ENCODE peak calls at places on chromosomes 13 and 19, in eight cellular contexts. D is astrocyte of the cerebellum; V is neuronal stem cell; N is choroid plexus epithelial cell; K is CD8-positive, alpha-beta memory T cell; F is AG10803; W is mammary epithelial cell; E is spleen. O is an unnamed sample.

GRCh38 chr19:13764821-13765394 is 586 bp downstream of the MRI1 start:
- DNase-seq in D (no peak), E (peak), W (no peak), V (no peak), K (peak), F (no peak), N (peak), O (no peak)

GRCh38 chr19:24055548-24055947 is 31.4 kb upstream of the ZNF254 start:
- DNase-seq in E (no peak), V (no peak), F (no peak), D (no peak), N (no peak), K (no peak), W (no peak), O (no peak)

GRCh38 chr19:57068921-57069697 is 50.7 kb upstream of the USP29 start:
- DNase-seq in F (no peak), D (no peak), V (peak), E (no peak), W (no peak), N (no peak), K (no peak), O (no peak)

GRCh38 chr19:16726916-16727315 is 7.3 kb downstream of the NWD1 start:
- DNase-seq in W (no peak), V (no peak), K (no peak), E (no peak), N (no peak), F (no peak), D (no peak), O (no peak)

GRCh38 chr13:83048419-83048818 is 833.9 kb downstream of the SLITRK1 start:
- DNase-seq in V (no peak), K (no peak), F (peak), N (peak), E (no peak), W (no peak), D (peak), O (no peak)

GRCh38 chr13:21986602-21987001 is 315.7 kb downstream of the FGF9 start:
- DNase-seq in W (no peak), E (no peak), D (no peak), K (no peak), N (no peak), F (peak), V (no peak), O (no peak)

GRCh38 chr13:98405107-98405571 is 171.8 kb downstream of the STK24 start:
- DNase-seq in D (no peak), F (peak), V (peak), W (no peak), E (no peak), N (peak), K (no peak), O (peak)

GRCh38 chr19:49205114-49205513 is 47.5 kb downstream of the TRPM4 start:
- DNase-seq in N (no peak), V (no peak), F (no peak), K (no peak), E (no peak), W (no peak), D (no peak), O (no peak)

GRCh38 chr13:50636007-50636704 is 207.3 kb downstream of the DLEU7 start:
- DNase-seq in E (no peak), D (no peak), F (no peak), W (no peak), V (peak), N (peak), K (no peak), O (peak)

GRCh38 chr19:17418710-17419109 is 1.1 kb upstream of the MVB12A start:
- DNase-seq in F (no peak), N (no peak), W (no peak), K (no peak), D (no peak), V (no peak), E (no peak), O (no peak)

GRCh38 chr13:97432232-97432916 is 1.6 kb upstream of the RAP2A start:
- DNase-seq in N (no peak), V (no peak), D (no peak), W (no peak), F (no peak), E (no peak), K (no peak), O (no peak)

GRCh38 chr19:778910-779653 is 18.2 kb upstream of the PTBP1 start:
- DNase-seq in N (peak), F (peak), W (peak), E (no peak), V (no peak), K (no peak), D (peak), O (no peak)

GRCh38 chr19:781800-782194 is 15.5 kb upstream of the PTBP1 start:
- DNase-seq in W (no peak), N (no peak), F (no peak), V (no peak), E (no peak), K (no peak), D (no peak), O (no peak)

GRCh38 chr19:784541-784940 is 12.7 kb upstream of the PTBP1 start:
- DNase-seq in K (no peak), E (no peak), N (no peak), F (no peak), D (no peak), W (no peak), V (no peak), O (no peak)

GRCh38 chr19:782195-783043 is 14.8 kb upstream of the PTBP1 start:
- DNase-seq in W (no peak), V (peak), K (no peak), D (no peak), F (peak), E (no peak), N (peak), O (no peak)

DNA sequence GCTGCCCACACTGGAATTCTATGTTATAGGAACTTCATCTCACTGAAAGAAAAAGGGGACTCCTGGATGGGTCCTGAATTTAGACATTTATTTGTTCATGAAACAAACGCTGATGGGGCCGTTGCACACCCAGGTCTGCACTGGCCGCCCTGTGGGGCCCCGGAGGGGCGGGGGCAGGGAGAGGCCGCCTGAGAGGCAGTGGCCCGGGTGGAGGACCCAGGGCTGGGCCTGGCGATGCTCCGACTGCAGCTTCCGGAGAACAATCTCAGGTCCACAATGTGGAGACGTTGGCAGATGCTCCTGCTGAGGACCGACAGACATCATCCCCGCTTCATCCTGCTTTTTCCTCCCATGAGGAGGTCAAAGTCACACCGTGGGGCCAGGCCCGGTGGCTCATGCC is 16.3 kb upstream of the PTBP1 start:
- DNase-seq in D (no peak), E (no peak), F (no peak), N (no peak), K (no peak), W (no peak), V (no peak), O (no peak)
- H3K4me3 ChIP-seq in D (no peak), E (no peak), F (no peak), N (no peak), K (no peak), W (no peak), V (no peak), O (no peak)

DNA sequence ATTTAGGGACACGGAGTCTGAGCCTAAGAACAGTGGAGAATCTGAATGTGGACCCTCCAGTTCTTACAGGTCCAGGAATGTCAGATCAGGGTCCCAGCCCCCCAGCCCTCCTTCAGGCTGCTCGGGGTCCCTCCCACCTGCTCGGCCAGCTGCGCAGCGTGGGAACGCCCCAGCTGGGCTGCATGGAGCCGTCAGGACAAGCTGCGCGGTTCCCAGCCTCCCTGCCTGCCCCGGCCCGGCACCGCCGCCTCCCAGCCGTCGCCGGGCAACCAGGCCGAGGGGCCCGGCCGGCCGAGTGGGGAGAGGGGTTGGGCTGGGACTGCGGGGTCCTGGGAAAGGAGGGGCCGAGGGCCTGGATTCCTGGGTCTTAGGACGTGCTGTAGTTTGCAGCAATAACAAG is 710 bp upstream of the KIRREL2 start:
- DNase-seq in W (no peak), N (no peak), E (no peak), K (no peak), F (no peak), V (peak), D (no peak), O (no peak)
- H3K4me3 ChIP-seq in W (no peak), N (no peak), E (no peak), K (peak), F (no peak), V (peak), D (no peak), O (peak)

GRCh38 chr19:50416815-50417137 is 2.0 kb upstream of the SPIB start:
- DNase-seq in V (no peak), W (no peak), K (no peak), N (no peak), D (no peak), F (no peak), E (no peak), O (no peak)

GRCh38 chr19:50415661-50416033 is 3.1 kb upstream of the SPIB start:
- DNase-seq in D (no peak), K (no peak), N (no peak), F (no peak), E (peak), W (no peak), V (no peak), O (no peak)

GRCh38 chr19:50416034-50416814 is 2.5 kb upstream of the SPIB start:
- DNase-seq in V (no peak), E (peak), F (no peak), W (no peak), N (no peak), K (no peak), D (no peak), O (no peak)

GRCh38 chr19:50413531-50413930 is 5.2 kb upstream of the SPIB start:
- DNase-seq in N (no peak), V (no peak), E (peak), W (no peak), D (no peak), K (no peak), F (no peak), O (no peak)

DNA sequence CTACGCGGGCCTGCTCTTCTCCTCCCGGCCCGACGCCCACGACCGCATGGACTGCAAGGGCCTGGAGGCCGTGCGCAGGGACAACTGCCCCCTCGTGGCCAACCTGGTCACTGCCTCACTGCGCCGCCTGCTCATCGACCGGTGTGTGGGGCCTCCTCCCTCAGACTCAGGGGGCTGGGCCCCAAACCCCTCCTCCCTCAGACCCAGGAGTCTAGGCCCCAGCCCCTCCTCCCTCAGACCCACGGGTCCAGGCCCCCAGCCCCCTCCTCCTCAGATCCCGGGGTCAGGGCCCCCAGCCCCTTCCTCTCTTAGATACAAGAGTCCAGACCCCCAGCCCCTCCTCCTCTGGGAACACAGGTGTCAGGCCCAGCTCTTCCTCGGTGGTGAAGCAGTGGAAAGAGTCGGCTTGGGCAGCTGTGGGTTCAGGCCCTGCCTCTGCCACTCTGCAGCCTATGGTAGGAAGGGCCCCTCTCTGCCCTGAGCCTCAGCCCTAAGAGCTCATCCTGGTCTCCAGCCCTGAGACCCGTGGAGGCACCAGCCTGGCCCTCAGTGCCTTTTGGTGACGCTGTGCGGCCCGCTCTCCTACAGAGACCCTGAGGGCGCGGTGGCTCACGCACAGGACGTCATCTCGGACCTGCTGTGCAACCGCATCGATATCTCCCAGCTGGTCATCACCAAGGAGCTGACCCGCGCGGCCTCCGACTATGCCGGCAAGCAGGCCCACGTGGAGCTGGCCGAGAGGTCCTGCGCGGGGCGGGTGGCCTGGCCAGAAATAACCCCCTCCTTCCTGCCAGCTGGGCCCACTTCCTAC is 3.7 kb upstream of the SPIB start:
- DNase-seq in N (peak), E (peak), K (peak), D (peak), W (peak), F (peak), V (peak), O (peak)
- H3K4me3 ChIP-seq in N (no peak), E (no peak), K (no peak), D (no peak), W (no peak), F (no peak), V (no peak), O (no peak)

DNA sequence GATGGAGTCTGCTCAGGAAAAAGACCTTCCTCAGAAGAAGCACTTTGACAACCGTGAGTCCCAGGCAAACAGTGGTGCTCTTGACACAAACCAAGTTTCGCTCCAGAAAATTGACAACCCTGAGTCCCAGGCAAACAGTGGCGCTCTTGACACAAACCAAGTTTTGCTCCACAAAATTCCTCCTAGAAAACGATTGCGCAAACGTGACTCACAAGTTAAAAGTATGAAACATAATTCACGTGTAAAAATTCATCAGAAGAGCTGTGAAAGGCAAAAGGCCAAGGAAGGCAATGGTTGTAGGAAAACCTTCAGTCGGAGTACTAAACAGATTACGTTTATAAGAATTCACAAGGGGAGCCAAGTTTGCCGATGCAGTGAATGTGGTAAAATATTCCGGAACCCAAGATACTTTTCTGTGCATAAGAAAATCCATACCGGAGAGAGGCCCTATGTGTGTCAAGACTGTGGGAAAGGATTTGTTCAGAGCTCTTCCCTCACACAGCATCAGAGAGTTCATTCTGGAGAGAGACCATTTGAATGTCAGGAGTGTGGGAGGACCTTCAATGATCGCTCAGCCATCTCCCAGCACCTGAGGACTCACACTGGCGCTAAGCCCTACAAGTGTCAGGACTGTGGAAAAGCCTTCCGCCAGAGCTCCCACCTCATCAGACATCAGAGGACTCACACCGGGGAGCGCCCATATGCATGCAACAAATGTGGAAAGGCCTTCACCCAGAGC is 16.2 kb upstream of the ZNF544 start:
- DNase-seq in D (no peak), F (no peak), K (no peak), E (no peak), W (no peak), V (no peak), N (no peak), O (no peak)
- H3K4me3 ChIP-seq in D (no peak), F (no peak), K (peak), E (no peak), W (no peak), V (no peak), N (no peak), O (no peak)

O was measured in iPS DF 6.9.